ENCODE peak calls at places on chromosomes 16 and 17, in four cellular contexts. V is IMR-90, A is endothelial cell of umbilical vein, O is GM12878. W is an unnamed sample.

GRCh38 chr17:77322534-77323412 is 182.0 kb downstream of the SEC14L1 start:
- DNase-seq in V (peak; percentile 99), A (peak; percentile 82), O (no peak), W (peak; percentile 78)

GRCh38 chr16:47162670-47163420 is 19.1 kb upstream of the NETO2 start:
- DNase-seq in V (peak; percentile 4), A (no peak), O (no peak), W (no peak)

GRCh38 chr16:87057291-87057881 is 259.8 kb downstream of the C16orf95 start:
- DNase-seq in V (no peak), A (no peak), O (no peak), W (peak; percentile 47)

GRCh38 chr16:3458278-3458851 is 14.9 kb downstream of the NAA60 start:
- DNase-seq in V (peak; percentile 49), A (peak; percentile 37), O (no peak), W (peak; percentile 53)

GRCh38 chr16:11402745-11403533 is 57.7 kb downstream of the RMI2 start:
- DNase-seq in V (no peak), A (no peak), O (no peak), W (no peak)

GRCh38 chr17:77392376-77393273 is 251.9 kb downstream of the SEC14L1 start:
- DNase-seq in V (no peak), A (no peak), O (no peak), W (peak; percentile 67)

GRCh38 chr17:43755389-43755875 is 3.2 kb downstream of the SOST start:
- DNase-seq in V (peak; percentile 45), A (no peak), O (no peak), W (no peak)

GRCh38 chr16:86030116-86030515 is 131.2 kb downstream of the IRF8 start:
- DNase-seq in V (no peak), A (no peak), O (no peak), W (no peak)

GRCh38 chr16:24514096-24514495 is 25.3 kb upstream of the RBBP6 start:
- DNase-seq in V (no peak), A (no peak), O (no peak), W (no peak)

GRCh38 chr17:59765038-59765437 is 57.6 kb downstream of the VMP1 start:
- DNase-seq in V (peak; percentile 53), A (no peak), O (no peak), W (no peak)

GRCh38 chr17:58156839-58157803 is 8.9 kb downstream of the OR4D1 start:
- DNase-seq in V (no peak), A (no peak), O (no peak), W (peak; percentile 33)

GRCh38 chr17:4586043-4586442 is 1.7 kb downstream of the SMTNL2 start:
- DNase-seq in V (no peak), A (no peak), O (no peak), W (no peak)

GRCh38 chr17:80605326-80606066 is 60.9 kb downstream of the RPTOR start:
- DNase-seq in V (peak; percentile 44), A (no peak), O (peak; percentile 85), W (peak; percentile 23)

GRCh38 chr17:43669971-43670644 is 8.4 kb upstream of the MEOX1 start:
- DNase-seq in V (peak; percentile 81), A (no peak), O (peak; percentile 59), W (no peak)

GRCh38 chr16:10552998-10553491 is 27.4 kb downstream of the EMP2 start:
- DNase-seq in V (no peak), A (peak; percentile 13), O (peak; percentile 49), W (peak; percentile 70)

GRCh38 chr17:62702746-62703268 is 75.3 kb downstream of the MRC2 start:
- DNase-seq in V (no peak), A (no peak), O (no peak), W (no peak)

GRCh38 chr16:81283044-81283443 is 31.7 kb upstream of the GAN start:
- DNase-seq in V (no peak), A (no peak), O (no peak), W (no peak)

GRCh38 chr17:17446666-17447155 is 30.1 kb upstream of the MED9 start:
- DNase-seq in V (no peak), A (no peak), O (no peak), W (no peak)

GRCh38 chr16:13503960-13504635 is 415.9 kb upstream of the ERCC4 start:
- DNase-seq in V (no peak), A (no peak), O (no peak), W (no peak)

GRCh38 chr16:971981-972315 is 1.2 kb upstream of the LMF1 start:
- DNase-seq in V (no peak), A (no peak), O (no peak), W (no peak)

GRCh38 chr16:49828545-49829267 is 27.2 kb downstream of the ZNF423 start:
- DNase-seq in V (no peak), A (no peak), O (no peak), W (no peak)

GRCh38 chr17:49727353-49727752 is 19.6 kb upstream of the SLC35B1 start:
- DNase-seq in V (no peak), A (no peak), O (no peak), W (no peak)

GRCh38 chr16:84667600-84668309 is 19.4 kb downstream of the KLHL36 start:
- DNase-seq in V (no peak), A (no peak), O (no peak), W (no peak)

GRCh38 chr16:78040396-78040795 is 18.0 kb downstream of the CLEC3A start:
- DNase-seq in V (no peak), A (no peak), O (no peak), W (no peak)
- TF ChIP-seq FOS in V (no peak), A (no peak), O (no peak), W (no peak)

DNA sequence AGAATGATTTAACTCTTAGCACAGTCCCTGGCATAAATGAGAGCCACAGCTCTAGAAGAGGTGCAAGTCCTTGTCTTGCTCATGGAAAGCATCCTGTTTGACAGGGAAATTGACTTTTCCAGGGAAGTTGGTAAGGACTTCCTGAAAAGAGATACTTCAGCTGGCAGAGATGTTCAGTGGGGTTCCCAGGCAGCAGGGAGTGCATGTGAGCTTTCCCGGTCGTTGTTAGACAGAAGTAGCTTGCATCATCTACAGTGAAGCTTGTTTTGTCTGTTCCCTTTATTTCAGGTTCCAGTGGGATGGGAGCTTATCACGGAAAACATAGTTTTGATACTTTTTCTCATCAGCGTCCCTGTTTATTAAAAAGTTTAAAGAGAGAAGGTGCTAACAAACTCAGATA is 22.9 kb downstream of the ALDH3A2 start:
- DNase-seq in V (no peak), A (no peak), O (no peak), W (no peak)
- TF ChIP-seq FOS in V (no peak), A (no peak), O (no peak), W (no peak)

GRCh38 chr17:69466905-69467630 is 52.6 kb downstream of the MAP2K6 start:
- DNase-seq in V (peak; percentile 62), A (peak; percentile 92), O (no peak), W (no peak)

GRCh38 chr17:69470702-69471101 is 56.2 kb downstream of the MAP2K6 start:
- DNase-seq in V (no peak), A (no peak), O (no peak), W (no peak)

GRCh38 chr17:69466451-69466850 is 52.0 kb downstream of the MAP2K6 start:
- DNase-seq in V (no peak), A (no peak), O (no peak), W (no peak)

GRCh38 chr17:69471406-69471805 is 56.9 kb downstream of the MAP2K6 start:
- DNase-seq in V (no peak), A (no peak), O (no peak), W (no peak)

DNA sequence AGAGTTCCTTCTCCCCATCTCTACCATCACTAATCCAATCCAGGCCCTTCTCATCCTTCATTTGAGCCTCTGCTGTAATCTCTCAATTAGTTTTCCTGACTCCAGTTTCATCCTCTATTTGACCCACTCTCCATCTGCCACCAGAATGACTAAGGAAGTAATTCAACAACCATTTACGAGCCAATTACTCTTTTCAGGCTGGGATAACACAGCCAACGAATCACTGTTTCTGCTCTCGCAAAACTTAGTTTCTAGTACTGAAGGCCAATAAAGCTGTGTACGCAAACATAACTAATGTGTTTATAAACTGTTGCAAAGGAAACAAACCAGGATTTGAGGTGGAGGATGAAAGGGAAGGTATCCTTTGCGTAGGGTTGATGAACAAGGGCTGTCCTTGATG is 53.7 kb downstream of the MAP2K6 start:
- DNase-seq in V (no peak), A (no peak), O (no peak), W (no peak)
- TF ChIP-seq FOS in V (no peak), A (no peak), O (no peak), W (no peak)

GRCh38 chr16:4511441-4512082 is 27.0 kb downstream of the CDIP1 start:
- DNase-seq in V (peak; percentile 39), A (peak; percentile 61), O (no peak), W (peak; percentile 43)
- TF ChIP-seq FOS in V (no peak), A (no peak), O (no peak), W (no peak)

DNA sequence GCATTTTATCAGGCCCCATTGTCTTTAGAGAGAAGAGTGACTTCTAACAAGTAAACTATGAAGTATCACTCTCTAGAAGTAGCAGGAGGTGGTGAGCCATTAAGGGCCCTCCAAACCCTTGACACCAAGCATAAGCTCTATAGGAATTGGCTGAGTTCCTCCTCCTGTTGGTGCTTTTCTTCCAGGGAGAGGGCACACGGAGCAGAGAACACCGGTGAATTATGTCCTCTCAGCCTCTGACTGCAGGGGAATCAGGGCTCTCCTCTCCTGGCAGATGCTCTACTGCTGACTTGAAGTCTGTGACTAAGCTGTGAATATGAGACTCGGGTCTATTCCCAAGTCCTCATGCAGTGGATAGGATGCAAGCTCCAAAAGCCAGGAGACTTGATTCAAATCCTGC is 32.3 kb downstream of the CHD9 start:
- DNase-seq in V (peak; percentile 72), A (no peak), O (no peak), W (no peak)
- TF ChIP-seq FOS in V (no peak), A (no peak), O (no peak), W (no peak)

GRCh38 chr16:70725024-70725911 is 39.4 kb upstream of the MTSS2 start:
- DNase-seq in V (no peak), A (no peak), O (no peak), W (no peak)
- TF ChIP-seq FOS in V (no peak), A (no peak), O (no peak), W (no peak)

W was measured in K562.